ENCODE peak calls at places on chromosomes 13 and 19, in five cellular contexts. One of them, this sample, is unnamed. For H3K4me1, the result is how much of the 10 kb centered on the place peaks cover.

GRCh38 chr19:48970923-48971395 is 5.8 kb downstream of the FTL start:
- DNase-seq in H9: peak
- DNase-seq in heart left ventricle: peak
- DNase-seq in cardiac muscle cell: peak
- DNase-seq in psoas muscle: peak
- DNase-seq in this sample: peak

GRCh38 chr13:41658057-41658642 is 200.8 kb downstream of the RGCC start:
- DNase-seq in H9: no peak
- DNase-seq in heart left ventricle: no peak
- DNase-seq in cardiac muscle cell: no peak
- DNase-seq in psoas muscle: no peak
- DNase-seq in this sample: no peak

GRCh38 chr13:101327844-101328243 is 88.5 kb downstream of the NALCN start:
- DNase-seq in H9: no peak
- DNase-seq in heart left ventricle: no peak
- DNase-seq in psoas muscle: no peak
- DNase-seq in cardiac muscle cell: no peak
- DNase-seq in this sample: no peak

GRCh38 chr13:44726214-44726613 is 150.1 kb upstream of the TSC22D1 start:
- DNase-seq in cardiac muscle cell: no peak
- DNase-seq in psoas muscle: no peak
- DNase-seq in H9: no peak
- DNase-seq in heart left ventricle: no peak
- DNase-seq in this sample: no peak

GRCh38 chr13:105979586-105979985 is 555.9 kb downstream of the EFNB2 start:
- DNase-seq in heart left ventricle: no peak
- DNase-seq in cardiac muscle cell: peak
- DNase-seq in psoas muscle: no peak
- DNase-seq in H9: no peak
- DNase-seq in this sample: peak

GRCh38 chr13:23898101-23898500 is 799 bp upstream of the C1QTNF9B start:
- DNase-seq in cardiac muscle cell: no peak
- DNase-seq in heart left ventricle: no peak
- DNase-seq in H9: no peak
- DNase-seq in psoas muscle: no peak
- DNase-seq in this sample: no peak

GRCh38 chr19:46806651-46807050 is 18.3 kb upstream of the SLC1A5 start:
- DNase-seq in heart left ventricle: no peak
- DNase-seq in H9: no peak
- DNase-seq in psoas muscle: no peak
- DNase-seq in cardiac muscle cell: no peak
- DNase-seq in this sample: no peak

GRCh38 chr19:48513289-48514122 is 1.9 kb upstream of the LMTK3 start:
- DNase-seq in H9: peak
- DNase-seq in cardiac muscle cell: peak
- DNase-seq in psoas muscle: no peak
- DNase-seq in heart left ventricle: no peak
- DNase-seq in this sample: peak

GRCh38 chr19:14770944-14771839 is 7.2 kb downstream of the ADGRE2 start:
- DNase-seq in heart left ventricle: no peak
- DNase-seq in H9: peak
- DNase-seq in psoas muscle: no peak
- DNase-seq in cardiac muscle cell: no peak
- DNase-seq in this sample: no peak

GRCh38 chr19:4012092-4012974 is 4.8 kb downstream of the PIAS4 start:
- DNase-seq in heart left ventricle: no peak
- DNase-seq in psoas muscle: no peak
- DNase-seq in cardiac muscle cell: no peak
- DNase-seq in H9: no peak
- DNase-seq in this sample: no peak

GRCh38 chr19:17385878-17386611 is 8.0 kb downstream of the CCDC194 start:
- DNase-seq in cardiac muscle cell: peak
- DNase-seq in heart left ventricle: peak
- DNase-seq in psoas muscle: peak
- DNase-seq in H9: peak
- DNase-seq in this sample: peak

GRCh38 chr19:2274937-2275535 is 6.9 kb downstream of the PEAK3 start:
- DNase-seq in heart left ventricle: peak
- DNase-seq in H9: peak
- DNase-seq in cardiac muscle cell: peak
- DNase-seq in psoas muscle: peak
- DNase-seq in this sample: peak

GRCh38 chr19:54179921-54180452 is 7.0 kb upstream of the TMC4 start:
- DNase-seq in cardiac muscle cell: peak
- DNase-seq in psoas muscle: no peak
- DNase-seq in H9: peak
- DNase-seq in heart left ventricle: no peak
- DNase-seq in this sample: peak

GRCh38 chr19:32404213-32404938 is 1.2 kb upstream of the DPY19L3 start:
- DNase-seq in cardiac muscle cell: no peak
- DNase-seq in heart left ventricle: no peak
- DNase-seq in H9: peak
- DNase-seq in psoas muscle: no peak
- DNase-seq in this sample: no peak

GRCh38 chr19:55459950-55460657 is 1.3 kb downstream of the ISOC2 start:
- DNase-seq in psoas muscle: no peak
- DNase-seq in heart left ventricle: no peak
- DNase-seq in cardiac muscle cell: no peak
- DNase-seq in H9: no peak
- DNase-seq in this sample: no peak

GRCh38 chr19:38840583-38840968 is 9.0 kb upstream of the ECH1 start:
- DNase-seq in cardiac muscle cell: no peak
- DNase-seq in H9: no peak
- DNase-seq in psoas muscle: no peak
- DNase-seq in heart left ventricle: no peak
- DNase-seq in this sample: no peak

GRCh38 chr19:38842439-38843174 is 7.2 kb downstream of the HNRNPL start:
- DNase-seq in heart left ventricle: no peak
- DNase-seq in psoas muscle: no peak
- DNase-seq in H9: no peak
- DNase-seq in cardiac muscle cell: no peak
- DNase-seq in this sample: peak

GRCh38 chr19:38843175-38843758 is 6.5 kb downstream of the HNRNPL start:
- DNase-seq in cardiac muscle cell: no peak
- DNase-seq in H9: no peak
- DNase-seq in psoas muscle: no peak
- DNase-seq in heart left ventricle: no peak
- DNase-seq in this sample: no peak

GRCh38 chr19:38841180-38841766 is 8.5 kb downstream of the HNRNPL start:
- DNase-seq in cardiac muscle cell: no peak
- DNase-seq in heart left ventricle: no peak
- DNase-seq in H9: no peak
- DNase-seq in psoas muscle: no peak
- DNase-seq in this sample: no peak

GRCh38 chr19:38841787-38842438 is 7.9 kb downstream of the HNRNPL start:
- DNase-seq in heart left ventricle: no peak
- DNase-seq in H9: no peak
- DNase-seq in cardiac muscle cell: no peak
- DNase-seq in psoas muscle: no peak
- DNase-seq in this sample: no peak
- H3K4me1 ChIP-seq in heart left ventricle: under half
- H3K4me1 ChIP-seq in H9: under half
- H3K4me1 ChIP-seq in cardiac muscle cell: under half
- H3K4me1 ChIP-seq in psoas muscle: half or more
- H3K4me1 ChIP-seq in this sample: under half

GRCh38 chr19:7866399-7867091 is 7.6 kb downstream of the PRR36 start:
- DNase-seq in H9: no peak
- DNase-seq in psoas muscle: no peak
- DNase-seq in cardiac muscle cell: no peak
- DNase-seq in heart left ventricle: no peak
- DNase-seq in this sample: no peak
- H3K4me1 ChIP-seq in H9: under half
- H3K4me1 ChIP-seq in psoas muscle: under half
- H3K4me1 ChIP-seq in cardiac muscle cell: under half
- H3K4me1 ChIP-seq in heart left ventricle: under half
- H3K4me1 ChIP-seq in this sample: under half

DNA sequence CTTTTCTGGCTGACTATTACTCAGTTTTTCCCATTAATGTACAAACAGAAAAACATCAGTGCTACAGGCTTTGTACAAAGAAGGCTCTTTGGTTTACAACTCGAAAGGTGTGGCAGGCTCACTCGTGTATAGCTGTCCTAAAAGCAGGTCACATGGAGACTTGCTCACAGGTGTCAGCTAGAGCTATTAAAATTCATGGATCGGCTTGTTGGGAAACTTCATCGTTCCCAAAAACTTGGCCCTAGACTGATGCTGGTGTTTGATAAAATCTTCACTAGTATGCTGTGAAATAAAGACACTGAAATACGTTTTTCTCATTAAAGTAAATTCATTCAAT is 64.9 kb downstream of the MBNL2 start:
- DNase-seq in H9: no peak
- DNase-seq in cardiac muscle cell: no peak
- DNase-seq in heart left ventricle: no peak
- DNase-seq in psoas muscle: no peak
- DNase-seq in this sample: no peak
- H3K4me1 ChIP-seq in H9: under half
- H3K4me1 ChIP-seq in cardiac muscle cell: under half
- H3K4me1 ChIP-seq in heart left ventricle: under half
- H3K4me1 ChIP-seq in psoas muscle: half or more
- H3K4me1 ChIP-seq in this sample: under half

DNA sequence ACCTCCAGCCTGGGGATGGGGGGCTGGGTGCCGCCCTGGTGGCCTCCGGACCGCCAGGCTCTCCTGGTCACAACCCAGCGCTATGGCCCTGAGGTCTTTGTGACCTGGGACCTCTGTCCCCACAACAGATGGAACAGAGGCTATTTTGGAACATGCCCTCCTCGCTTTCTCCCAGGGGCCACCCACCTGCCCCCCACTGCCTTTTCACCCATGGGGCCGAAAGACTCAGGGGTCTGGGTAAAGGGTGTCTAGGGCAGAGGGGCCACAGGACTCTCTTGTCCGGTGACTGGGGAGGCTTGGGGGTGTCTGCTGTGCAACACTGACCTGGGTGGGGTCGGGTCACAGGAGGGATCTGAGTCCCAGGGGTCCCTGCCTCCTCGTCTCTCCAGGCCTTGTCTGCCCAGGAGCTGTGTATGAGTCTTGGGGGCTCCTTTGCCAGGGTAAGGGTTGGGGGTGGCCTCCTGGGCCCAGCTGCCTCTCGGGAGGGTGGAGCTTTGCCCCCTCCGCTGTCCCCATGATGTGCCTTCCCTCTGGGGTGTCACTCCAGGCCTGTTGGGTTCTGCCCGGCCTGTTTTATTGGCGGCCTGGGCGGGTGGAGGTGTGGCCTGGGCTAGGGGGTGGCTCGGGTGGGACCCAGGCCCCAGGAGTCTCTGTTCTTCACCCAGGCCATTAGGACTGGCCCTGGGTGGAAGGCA is 2.0 kb downstream of the ARID3A start:
- DNase-seq in heart left ventricle: no peak
- DNase-seq in cardiac muscle cell: peak
- DNase-seq in psoas muscle: no peak
- DNase-seq in H9: peak
- DNase-seq in this sample: no peak
- H3K4me1 ChIP-seq in heart left ventricle: under half
- H3K4me1 ChIP-seq in cardiac muscle cell: under half
- H3K4me1 ChIP-seq in psoas muscle: under half
- H3K4me1 ChIP-seq in H9: under half
- H3K4me1 ChIP-seq in this sample: under half

DNA sequence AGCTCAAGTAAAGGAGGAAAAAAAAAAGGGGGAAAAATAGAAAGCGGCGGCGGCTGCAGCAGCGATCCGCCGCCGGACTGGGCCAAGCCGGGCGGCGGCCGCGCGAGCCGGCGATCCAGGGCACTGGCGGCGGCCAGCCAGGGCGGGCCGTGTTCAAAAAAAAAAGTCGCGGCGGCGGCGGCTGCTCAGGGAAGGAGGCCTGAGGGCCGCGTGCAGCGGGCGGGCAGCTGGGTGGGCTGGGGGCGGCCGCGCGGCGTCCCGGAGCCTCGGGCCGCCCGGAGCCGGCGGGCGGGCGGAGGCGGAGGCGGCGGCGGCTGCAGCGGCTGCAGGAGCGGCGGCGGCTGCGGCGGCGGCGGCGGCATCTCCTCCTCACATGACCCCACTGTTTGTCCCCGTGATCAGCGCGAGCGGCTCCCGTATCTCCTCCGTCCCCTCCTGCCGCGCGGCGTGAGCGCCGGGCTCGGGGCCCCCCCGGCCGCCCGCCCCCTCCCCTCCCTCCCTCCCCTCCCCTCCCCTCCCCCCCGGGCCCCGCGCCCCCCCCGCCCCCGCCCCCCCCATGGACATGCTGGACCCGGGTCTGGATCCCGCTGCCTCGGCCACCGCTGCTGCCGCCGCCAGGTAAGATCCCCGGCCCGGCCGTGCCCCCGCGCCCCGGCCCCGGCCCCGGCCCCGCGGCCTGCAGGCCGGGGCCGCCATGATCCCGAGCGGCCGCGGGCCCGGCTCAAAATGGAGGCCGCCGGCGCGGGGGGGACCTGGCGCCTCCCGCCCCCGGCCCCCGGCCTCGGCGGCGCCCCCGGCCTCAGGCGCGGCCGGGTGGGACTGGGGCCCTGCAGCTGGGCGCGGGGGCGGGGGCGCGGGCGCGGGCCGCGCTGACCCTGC is at the start of gene USF2:
- DNase-seq in psoas muscle: peak
- DNase-seq in H9: peak
- DNase-seq in cardiac muscle cell: peak
- DNase-seq in heart left ventricle: peak
- DNase-seq in this sample: peak
- H3K4me1 ChIP-seq in psoas muscle: under half
- H3K4me1 ChIP-seq in H9: under half
- H3K4me1 ChIP-seq in cardiac muscle cell: under half
- H3K4me1 ChIP-seq in heart left ventricle: under half
- H3K4me1 ChIP-seq in this sample: under half

GRCh38 chr13:29619995-29620394 is 24.5 kb upstream of the SLC7A1 start:
- DNase-seq in cardiac muscle cell: no peak
- DNase-seq in heart left ventricle: no peak
- DNase-seq in H9: no peak
- DNase-seq in psoas muscle: no peak
- DNase-seq in this sample: no peak
- H3K4me1 ChIP-seq in cardiac muscle cell: under half
- H3K4me1 ChIP-seq in heart left ventricle: under half
- H3K4me1 ChIP-seq in H9: under half
- H3K4me1 ChIP-seq in psoas muscle: under half
- H3K4me1 ChIP-seq in this sample: under half

GRCh38 chr19:10226376-10227214 is 4.5 kb downstream of the S1PR2 start:
- DNase-seq in cardiac muscle cell: no peak
- DNase-seq in H9: no peak
- DNase-seq in psoas muscle: peak
- DNase-seq in heart left ventricle: peak
- DNase-seq in this sample: no peak

GRCh38 chr19:10226021-10226375 is 5.1 kb downstream of the S1PR2 start:
- DNase-seq in H9: no peak
- DNase-seq in cardiac muscle cell: no peak
- DNase-seq in heart left ventricle: no peak
- DNase-seq in psoas muscle: no peak
- DNase-seq in this sample: no peak

GRCh38 chr19:10228925-10229324 is 2.2 kb downstream of the S1PR2 start:
- DNase-seq in H9: peak
- DNase-seq in psoas muscle: no peak
- DNase-seq in heart left ventricle: no peak
- DNase-seq in cardiac muscle cell: peak
- DNase-seq in this sample: peak

GRCh38 chr19:10228393-10228792 is 2.7 kb downstream of the S1PR2 start:
- DNase-seq in cardiac muscle cell: no peak
- DNase-seq in heart left ventricle: no peak
- DNase-seq in psoas muscle: no peak
- DNase-seq in H9: no peak
- DNase-seq in this sample: no peak

GRCh38 chr19:10227215-10227971 is 3.7 kb downstream of the S1PR2 start:
- DNase-seq in psoas muscle: peak
- DNase-seq in heart left ventricle: peak
- DNase-seq in cardiac muscle cell: no peak
- DNase-seq in H9: peak
- DNase-seq in this sample: no peak
- H3K4me1 ChIP-seq in psoas muscle: under half
- H3K4me1 ChIP-seq in heart left ventricle: under half
- H3K4me1 ChIP-seq in cardiac muscle cell: under half
- H3K4me1 ChIP-seq in H9: under half
- H3K4me1 ChIP-seq in this sample: under half

GRCh38 chr19:28468701-28469459 is 744.1 kb downstream of the UQCRFS1 start:
- DNase-seq in psoas muscle: no peak
- DNase-seq in heart left ventricle: no peak
- DNase-seq in cardiac muscle cell: no peak
- DNase-seq in H9: peak
- DNase-seq in this sample: peak
- H3K4me1 ChIP-seq in psoas muscle: under half
- H3K4me1 ChIP-seq in heart left ventricle: under half
- H3K4me1 ChIP-seq in cardiac muscle cell: under half
- H3K4me1 ChIP-seq in H9: under half
- H3K4me1 ChIP-seq in this sample: under half